ENCODE peak calls at places on chromosomes 16 and 17, in seven cellular contexts. One of them, this sample, is unnamed.

GRCh38 chr16:19138601-19139000 is 24.8 kb downstream of the ITPRIPL2 start:
- DNase-seq in heart right ventricle: peak; percentile 62
- DNase-seq in naive thymus-derived CD4-positive, alpha-beta T cell: no peak
- DNase-seq in stimulated activated naive CD8-positive, alpha-beta T cell treated with anti-CD3 and anti-CD28 coated beads, Interleukin-15, Interleukin-2, amounts not matched to agents 100 U/mL and 50 U/mL, for 24 hours: no peak
- DNase-seq in colonic mucosa: peak; percentile 76
- DNase-seq in activated T-cell treated with anti-CD3 and anti-CD28 coated beads, Interleukin-2, amount 50 U/mL, for 4 hours: no peak
- DNase-seq in body of pancreas: peak; percentile 51
- DNase-seq in this sample: peak; percentile 85

GRCh38 chr16:525520-526180 is 1.9 kb upstream of the CAPN15 start:
- DNase-seq in heart right ventricle: no peak
- DNase-seq in naive thymus-derived CD4-positive, alpha-beta T cell: no peak
- DNase-seq in stimulated activated naive CD8-positive, alpha-beta T cell treated with anti-CD3 and anti-CD28 coated beads, Interleukin-15, Interleukin-2, amounts not matched to agents 100 U/mL and 50 U/mL, for 24 hours: peak; percentile 76
- DNase-seq in colonic mucosa: no peak
- DNase-seq in activated T-cell treated with anti-CD3 and anti-CD28 coated beads, Interleukin-2, amount 50 U/mL, for 4 hours: peak; percentile 69
- DNase-seq in body of pancreas: peak; percentile 59
- DNase-seq in this sample: peak; percentile 83

GRCh38 chr16:1884155-1884760 is 12.3 kb upstream of the MEIOB start:
- DNase-seq in body of pancreas: peak; percentile 24
- DNase-seq in activated T-cell treated with anti-CD3 and anti-CD28 coated beads, Interleukin-2, amount 50 U/mL, for 4 hours: no peak
- DNase-seq in stimulated activated naive CD8-positive, alpha-beta T cell treated with anti-CD3 and anti-CD28 coated beads, Interleukin-15, Interleukin-2, amounts not matched to agents 100 U/mL and 50 U/mL, for 24 hours: no peak
- DNase-seq in colonic mucosa: peak; percentile 67
- DNase-seq in naive thymus-derived CD4-positive, alpha-beta T cell: no peak
- DNase-seq in heart right ventricle: no peak
- DNase-seq in this sample: no peak

GRCh38 chr17:76196675-76197074 is 43.6 kb downstream of the RNF157 start:
- DNase-seq in heart right ventricle: peak; percentile 73
- DNase-seq in activated T-cell treated with anti-CD3 and anti-CD28 coated beads, Interleukin-2, amount 50 U/mL, for 4 hours: no peak
- DNase-seq in stimulated activated naive CD8-positive, alpha-beta T cell treated with anti-CD3 and anti-CD28 coated beads, Interleukin-15, Interleukin-2, amounts not matched to agents 100 U/mL and 50 U/mL, for 24 hours: no peak
- DNase-seq in colonic mucosa: no peak
- DNase-seq in naive thymus-derived CD4-positive, alpha-beta T cell: no peak
- DNase-seq in body of pancreas: peak; percentile 49
- DNase-seq in this sample: no peak

GRCh38 chr16:49528035-49528434 is 154.4 kb downstream of the C16orf78 start:
- DNase-seq in heart right ventricle: no peak
- DNase-seq in body of pancreas: no peak
- DNase-seq in stimulated activated naive CD8-positive, alpha-beta T cell treated with anti-CD3 and anti-CD28 coated beads, Interleukin-15, Interleukin-2, amounts not matched to agents 100 U/mL and 50 U/mL, for 24 hours: peak; percentile 31
- DNase-seq in naive thymus-derived CD4-positive, alpha-beta T cell: peak; percentile 42
- DNase-seq in activated T-cell treated with anti-CD3 and anti-CD28 coated beads, Interleukin-2, amount 50 U/mL, for 4 hours: no peak
- DNase-seq in colonic mucosa: no peak
- DNase-seq in this sample: no peak

GRCh38 chr17:2397247-2398171 is 3.4 kb downstream of the MNT start:
- DNase-seq in activated T-cell treated with anti-CD3 and anti-CD28 coated beads, Interleukin-2, amount 50 U/mL, for 4 hours: no peak
- DNase-seq in naive thymus-derived CD4-positive, alpha-beta T cell: no peak
- DNase-seq in heart right ventricle: no peak
- DNase-seq in body of pancreas: peak; percentile 12
- DNase-seq in stimulated activated naive CD8-positive, alpha-beta T cell treated with anti-CD3 and anti-CD28 coated beads, Interleukin-15, Interleukin-2, amounts not matched to agents 100 U/mL and 50 U/mL, for 24 hours: no peak
- DNase-seq in colonic mucosa: no peak
- DNase-seq in this sample: peak; percentile 74

GRCh38 chr17:72122002-72122310 is 1.1 kb downstream of the SOX9 start:
- DNase-seq in stimulated activated naive CD8-positive, alpha-beta T cell treated with anti-CD3 and anti-CD28 coated beads, Interleukin-15, Interleukin-2, amounts not matched to agents 100 U/mL and 50 U/mL, for 24 hours: no peak
- DNase-seq in activated T-cell treated with anti-CD3 and anti-CD28 coated beads, Interleukin-2, amount 50 U/mL, for 4 hours: no peak
- DNase-seq in heart right ventricle: no peak
- DNase-seq in body of pancreas: no peak
- DNase-seq in naive thymus-derived CD4-positive, alpha-beta T cell: no peak
- DNase-seq in colonic mucosa: no peak
- DNase-seq in this sample: no peak

GRCh38 chr17:75487351-75488070 is 27.8 kb downstream of the CASKIN2 start:
- DNase-seq in body of pancreas: peak; percentile 19
- DNase-seq in stimulated activated naive CD8-positive, alpha-beta T cell treated with anti-CD3 and anti-CD28 coated beads, Interleukin-15, Interleukin-2, amounts not matched to agents 100 U/mL and 50 U/mL, for 24 hours: peak; percentile 59
- DNase-seq in heart right ventricle: peak; percentile 36
- DNase-seq in colonic mucosa: peak; percentile 36
- DNase-seq in activated T-cell treated with anti-CD3 and anti-CD28 coated beads, Interleukin-2, amount 50 U/mL, for 4 hours: peak; percentile 19
- DNase-seq in naive thymus-derived CD4-positive, alpha-beta T cell: peak; percentile 63
- DNase-seq in this sample: no peak

GRCh38 chr16:81967358-81967757 is 43.9 kb downstream of the SDR42E1 start:
- DNase-seq in colonic mucosa: no peak
- DNase-seq in stimulated activated naive CD8-positive, alpha-beta T cell treated with anti-CD3 and anti-CD28 coated beads, Interleukin-15, Interleukin-2, amounts not matched to agents 100 U/mL and 50 U/mL, for 24 hours: no peak
- DNase-seq in activated T-cell treated with anti-CD3 and anti-CD28 coated beads, Interleukin-2, amount 50 U/mL, for 4 hours: no peak
- DNase-seq in naive thymus-derived CD4-positive, alpha-beta T cell: no peak
- DNase-seq in body of pancreas: no peak
- DNase-seq in heart right ventricle: no peak
- DNase-seq in this sample: no peak

GRCh38 chr16:11101283-11101682 is 154.7 kb downstream of the SOCS1 start:
- DNase-seq in body of pancreas: no peak
- DNase-seq in colonic mucosa: no peak
- DNase-seq in activated T-cell treated with anti-CD3 and anti-CD28 coated beads, Interleukin-2, amount 50 U/mL, for 4 hours: no peak
- DNase-seq in stimulated activated naive CD8-positive, alpha-beta T cell treated with anti-CD3 and anti-CD28 coated beads, Interleukin-15, Interleukin-2, amounts not matched to agents 100 U/mL and 50 U/mL, for 24 hours: no peak
- DNase-seq in heart right ventricle: no peak
- DNase-seq in naive thymus-derived CD4-positive, alpha-beta T cell: no peak
- DNase-seq in this sample: peak; percentile 30

GRCh38 chr16:12157510-12158093 is 181.1 kb downstream of the SNX29 start:
- DNase-seq in heart right ventricle: no peak
- DNase-seq in colonic mucosa: no peak
- DNase-seq in naive thymus-derived CD4-positive, alpha-beta T cell: no peak
- DNase-seq in body of pancreas: no peak
- DNase-seq in stimulated activated naive CD8-positive, alpha-beta T cell treated with anti-CD3 and anti-CD28 coated beads, Interleukin-15, Interleukin-2, amounts not matched to agents 100 U/mL and 50 U/mL, for 24 hours: no peak
- DNase-seq in activated T-cell treated with anti-CD3 and anti-CD28 coated beads, Interleukin-2, amount 50 U/mL, for 4 hours: no peak
- DNase-seq in this sample: no peak

GRCh38 chr17:37047631-37048104 is 98.9 kb downstream of the AATF start:
- DNase-seq in colonic mucosa: peak; percentile 77
- DNase-seq in stimulated activated naive CD8-positive, alpha-beta T cell treated with anti-CD3 and anti-CD28 coated beads, Interleukin-15, Interleukin-2, amounts not matched to agents 100 U/mL and 50 U/mL, for 24 hours: peak; percentile 83
- DNase-seq in heart right ventricle: peak; percentile 66
- DNase-seq in body of pancreas: peak; percentile 72
- DNase-seq in naive thymus-derived CD4-positive, alpha-beta T cell: peak; percentile 66
- DNase-seq in activated T-cell treated with anti-CD3 and anti-CD28 coated beads, Interleukin-2, amount 50 U/mL, for 4 hours: peak; percentile 74
- DNase-seq in this sample: peak; percentile 85

GRCh38 chr16:6977291-6977690 is 355.4 kb upstream of the RBFOX1 start:
- DNase-seq in heart right ventricle: no peak
- DNase-seq in stimulated activated naive CD8-positive, alpha-beta T cell treated with anti-CD3 and anti-CD28 coated beads, Interleukin-15, Interleukin-2, amounts not matched to agents 100 U/mL and 50 U/mL, for 24 hours: no peak
- DNase-seq in colonic mucosa: no peak
- DNase-seq in activated T-cell treated with anti-CD3 and anti-CD28 coated beads, Interleukin-2, amount 50 U/mL, for 4 hours: no peak
- DNase-seq in naive thymus-derived CD4-positive, alpha-beta T cell: no peak
- DNase-seq in body of pancreas: no peak
- DNase-seq in this sample: no peak

GRCh38 chr16:31664683-31665482 is 137.2 kb downstream of the AHSP start:
- DNase-seq in heart right ventricle: no peak
- DNase-seq in colonic mucosa: no peak
- DNase-seq in body of pancreas: no peak
- DNase-seq in activated T-cell treated with anti-CD3 and anti-CD28 coated beads, Interleukin-2, amount 50 U/mL, for 4 hours: no peak
- DNase-seq in stimulated activated naive CD8-positive, alpha-beta T cell treated with anti-CD3 and anti-CD28 coated beads, Interleukin-15, Interleukin-2, amounts not matched to agents 100 U/mL and 50 U/mL, for 24 hours: no peak
- DNase-seq in naive thymus-derived CD4-positive, alpha-beta T cell: no peak
- DNase-seq in this sample: no peak

GRCh38 chr16:85281181-85281580 is 168.9 kb upstream of the CIBAR2 start:
- DNase-seq in heart right ventricle: no peak
- DNase-seq in colonic mucosa: no peak
- DNase-seq in body of pancreas: no peak
- DNase-seq in activated T-cell treated with anti-CD3 and anti-CD28 coated beads, Interleukin-2, amount 50 U/mL, for 4 hours: no peak
- DNase-seq in stimulated activated naive CD8-positive, alpha-beta T cell treated with anti-CD3 and anti-CD28 coated beads, Interleukin-15, Interleukin-2, amounts not matched to agents 100 U/mL and 50 U/mL, for 24 hours: no peak
- DNase-seq in naive thymus-derived CD4-positive, alpha-beta T cell: no peak
- DNase-seq in this sample: no peak

GRCh38 chr17:58570758-58571157 is 56.3 kb upstream of the MTMR4 start:
- DNase-seq in heart right ventricle: no peak
- DNase-seq in naive thymus-derived CD4-positive, alpha-beta T cell: no peak
- DNase-seq in body of pancreas: no peak
- DNase-seq in colonic mucosa: no peak
- DNase-seq in activated T-cell treated with anti-CD3 and anti-CD28 coated beads, Interleukin-2, amount 50 U/mL, for 4 hours: no peak
- DNase-seq in stimulated activated naive CD8-positive, alpha-beta T cell treated with anti-CD3 and anti-CD28 coated beads, Interleukin-15, Interleukin-2, amounts not matched to agents 100 U/mL and 50 U/mL, for 24 hours: no peak
- DNase-seq in this sample: no peak

GRCh38 chr17:40433551-40434384 is 9.5 kb upstream of the IGFBP4 start:
- DNase-seq in naive thymus-derived CD4-positive, alpha-beta T cell: no peak
- DNase-seq in stimulated activated naive CD8-positive, alpha-beta T cell treated with anti-CD3 and anti-CD28 coated beads, Interleukin-15, Interleukin-2, amounts not matched to agents 100 U/mL and 50 U/mL, for 24 hours: peak; percentile 35
- DNase-seq in heart right ventricle: no peak
- DNase-seq in colonic mucosa: no peak
- DNase-seq in body of pancreas: no peak
- DNase-seq in activated T-cell treated with anti-CD3 and anti-CD28 coated beads, Interleukin-2, amount 50 U/mL, for 4 hours: no peak
- DNase-seq in this sample: no peak

GRCh38 chr17:39769974-39770587 is 32.3 kb downstream of the GRB7 start:
- DNase-seq in activated T-cell treated with anti-CD3 and anti-CD28 coated beads, Interleukin-2, amount 50 U/mL, for 4 hours: peak; percentile 56
- DNase-seq in naive thymus-derived CD4-positive, alpha-beta T cell: peak; percentile 47
- DNase-seq in heart right ventricle: no peak
- DNase-seq in colonic mucosa: no peak
- DNase-seq in stimulated activated naive CD8-positive, alpha-beta T cell treated with anti-CD3 and anti-CD28 coated beads, Interleukin-15, Interleukin-2, amounts not matched to agents 100 U/mL and 50 U/mL, for 24 hours: peak; percentile 52
- DNase-seq in body of pancreas: no peak
- DNase-seq in this sample: no peak

GRCh38 chr16:28295213-28295612 is 2.9 kb downstream of the SBK1 start:
- DNase-seq in colonic mucosa: no peak
- DNase-seq in heart right ventricle: no peak
- DNase-seq in naive thymus-derived CD4-positive, alpha-beta T cell: no peak
- DNase-seq in stimulated activated naive CD8-positive, alpha-beta T cell treated with anti-CD3 and anti-CD28 coated beads, Interleukin-15, Interleukin-2, amounts not matched to agents 100 U/mL and 50 U/mL, for 24 hours: no peak
- DNase-seq in body of pancreas: no peak
- DNase-seq in activated T-cell treated with anti-CD3 and anti-CD28 coated beads, Interleukin-2, amount 50 U/mL, for 4 hours: no peak
- DNase-seq in this sample: no peak

GRCh38 chr17:35731239-35731931 is at the start of gene RASL10B:
- DNase-seq in colonic mucosa: no peak
- DNase-seq in naive thymus-derived CD4-positive, alpha-beta T cell: peak; percentile 42
- DNase-seq in stimulated activated naive CD8-positive, alpha-beta T cell treated with anti-CD3 and anti-CD28 coated beads, Interleukin-15, Interleukin-2, amounts not matched to agents 100 U/mL and 50 U/mL, for 24 hours: peak; percentile 69
- DNase-seq in heart right ventricle: peak; percentile 65
- DNase-seq in body of pancreas: peak; percentile 70
- DNase-seq in activated T-cell treated with anti-CD3 and anti-CD28 coated beads, Interleukin-2, amount 50 U/mL, for 4 hours: peak; percentile 50
- DNase-seq in this sample: peak; percentile 90

GRCh38 chr17:81540676-81541027 is 11.5 kb downstream of the FAAP100 start:
- DNase-seq in activated T-cell treated with anti-CD3 and anti-CD28 coated beads, Interleukin-2, amount 50 U/mL, for 4 hours: no peak
- DNase-seq in colonic mucosa: no peak
- DNase-seq in naive thymus-derived CD4-positive, alpha-beta T cell: no peak
- DNase-seq in body of pancreas: peak; percentile 14
- DNase-seq in heart right ventricle: peak; percentile 9
- DNase-seq in stimulated activated naive CD8-positive, alpha-beta T cell treated with anti-CD3 and anti-CD28 coated beads, Interleukin-15, Interleukin-2, amounts not matched to agents 100 U/mL and 50 U/mL, for 24 hours: no peak
- DNase-seq in this sample: peak; percentile 77

GRCh38 chr17:31211352-31212012 is 85.6 kb downstream of the OMG start:
- DNase-seq in heart right ventricle: no peak
- DNase-seq in stimulated activated naive CD8-positive, alpha-beta T cell treated with anti-CD3 and anti-CD28 coated beads, Interleukin-15, Interleukin-2, amounts not matched to agents 100 U/mL and 50 U/mL, for 24 hours: no peak
- DNase-seq in colonic mucosa: no peak
- DNase-seq in body of pancreas: no peak
- DNase-seq in naive thymus-derived CD4-positive, alpha-beta T cell: no peak
- DNase-seq in activated T-cell treated with anti-CD3 and anti-CD28 coated beads, Interleukin-2, amount 50 U/mL, for 4 hours: no peak
- DNase-seq in this sample: no peak

GRCh38 chr16:10984509-10984908 is 40.1 kb downstream of the CLEC16A start:
- DNase-seq in colonic mucosa: no peak
- DNase-seq in body of pancreas: no peak
- DNase-seq in naive thymus-derived CD4-positive, alpha-beta T cell: no peak
- DNase-seq in stimulated activated naive CD8-positive, alpha-beta T cell treated with anti-CD3 and anti-CD28 coated beads, Interleukin-15, Interleukin-2, amounts not matched to agents 100 U/mL and 50 U/mL, for 24 hours: no peak
- DNase-seq in heart right ventricle: no peak
- DNase-seq in activated T-cell treated with anti-CD3 and anti-CD28 coated beads, Interleukin-2, amount 50 U/mL, for 4 hours: no peak
- DNase-seq in this sample: no peak

GRCh38 chr17:47741109-47741792 is 8.2 kb downstream of the TBX21 start:
- DNase-seq in naive thymus-derived CD4-positive, alpha-beta T cell: no peak
- DNase-seq in heart right ventricle: no peak
- DNase-seq in colonic mucosa: no peak
- DNase-seq in stimulated activated naive CD8-positive, alpha-beta T cell treated with anti-CD3 and anti-CD28 coated beads, Interleukin-15, Interleukin-2, amounts not matched to agents 100 U/mL and 50 U/mL, for 24 hours: no peak
- DNase-seq in body of pancreas: no peak
- DNase-seq in activated T-cell treated with anti-CD3 and anti-CD28 coated beads, Interleukin-2, amount 50 U/mL, for 4 hours: no peak
- DNase-seq in this sample: no peak

GRCh38 chr17:40122466-40122943 is 734 bp downstream of the MSL1 start:
- DNase-seq in colonic mucosa: peak; percentile 43
- DNase-seq in stimulated activated naive CD8-positive, alpha-beta T cell treated with anti-CD3 and anti-CD28 coated beads, Interleukin-15, Interleukin-2, amounts not matched to agents 100 U/mL and 50 U/mL, for 24 hours: peak; percentile 49
- DNase-seq in body of pancreas: peak; percentile 68
- DNase-seq in naive thymus-derived CD4-positive, alpha-beta T cell: no peak
- DNase-seq in heart right ventricle: peak; percentile 66
- DNase-seq in activated T-cell treated with anti-CD3 and anti-CD28 coated beads, Interleukin-2, amount 50 U/mL, for 4 hours: no peak
- DNase-seq in this sample: peak; percentile 86

GRCh38 chr17:5097101-5097834 is 14.4 kb downstream of the ZNF232 start:
- DNase-seq in activated T-cell treated with anti-CD3 and anti-CD28 coated beads, Interleukin-2, amount 50 U/mL, for 4 hours: peak; percentile 38
- DNase-seq in body of pancreas: peak; percentile 66
- DNase-seq in colonic mucosa: peak; percentile 39
- DNase-seq in naive thymus-derived CD4-positive, alpha-beta T cell: peak; percentile 48
- DNase-seq in stimulated activated naive CD8-positive, alpha-beta T cell treated with anti-CD3 and anti-CD28 coated beads, Interleukin-15, Interleukin-2, amounts not matched to agents 100 U/mL and 50 U/mL, for 24 hours: peak; percentile 28
- DNase-seq in heart right ventricle: peak; percentile 72
- DNase-seq in this sample: peak; percentile 89

GRCh38 chr17:5580367-5580766 is 3.9 kb downstream of the NLRP1 start:
- DNase-seq in body of pancreas: no peak
- DNase-seq in stimulated activated naive CD8-positive, alpha-beta T cell treated with anti-CD3 and anti-CD28 coated beads, Interleukin-15, Interleukin-2, amounts not matched to agents 100 U/mL and 50 U/mL, for 24 hours: no peak
- DNase-seq in naive thymus-derived CD4-positive, alpha-beta T cell: no peak
- DNase-seq in colonic mucosa: no peak
- DNase-seq in activated T-cell treated with anti-CD3 and anti-CD28 coated beads, Interleukin-2, amount 50 U/mL, for 4 hours: no peak
- DNase-seq in heart right ventricle: no peak
- DNase-seq in this sample: no peak

GRCh38 chr17:52181842-52182241 is 23.3 kb upstream of the CA10 start:
- DNase-seq in heart right ventricle: no peak
- DNase-seq in colonic mucosa: no peak
- DNase-seq in naive thymus-derived CD4-positive, alpha-beta T cell: no peak
- DNase-seq in stimulated activated naive CD8-positive, alpha-beta T cell treated with anti-CD3 and anti-CD28 coated beads, Interleukin-15, Interleukin-2, amounts not matched to agents 100 U/mL and 50 U/mL, for 24 hours: no peak
- DNase-seq in body of pancreas: no peak
- DNase-seq in activated T-cell treated with anti-CD3 and anti-CD28 coated beads, Interleukin-2, amount 50 U/mL, for 4 hours: no peak
- DNase-seq in this sample: no peak

GRCh38 chr16:30797670-30798309 is 10.8 kb upstream of the ZNF629 start:
- DNase-seq in body of pancreas: no peak
- DNase-seq in naive thymus-derived CD4-positive, alpha-beta T cell: no peak
- DNase-seq in activated T-cell treated with anti-CD3 and anti-CD28 coated beads, Interleukin-2, amount 50 U/mL, for 4 hours: no peak
- DNase-seq in heart right ventricle: no peak
- DNase-seq in colonic mucosa: no peak
- DNase-seq in stimulated activated naive CD8-positive, alpha-beta T cell treated with anti-CD3 and anti-CD28 coated beads, Interleukin-15, Interleukin-2, amounts not matched to agents 100 U/mL and 50 U/mL, for 24 hours: no peak
- DNase-seq in this sample: peak; percentile 23

GRCh38 chr16:2090819-2091721 is 43.3 kb downstream of the TSC2 start:
- DNase-seq in stimulated activated naive CD8-positive, alpha-beta T cell treated with anti-CD3 and anti-CD28 coated beads, Interleukin-15, Interleukin-2, amounts not matched to agents 100 U/mL and 50 U/mL, for 24 hours: peak; percentile 17
- DNase-seq in colonic mucosa: peak; percentile 91
- DNase-seq in activated T-cell treated with anti-CD3 and anti-CD28 coated beads, Interleukin-2, amount 50 U/mL, for 4 hours: no peak
- DNase-seq in naive thymus-derived CD4-positive, alpha-beta T cell: peak; percentile 8
- DNase-seq in heart right ventricle: peak; percentile 73
- DNase-seq in body of pancreas: peak; percentile 93
- DNase-seq in this sample: peak; percentile 95